ENCODE peak calls at places on chromosomes 2 and 18, in four cellular contexts. One of them, this sample, is unnamed.

GRCh38 chr2:178513876-178514275 is 33.6 kb downstream of the PLEKHA3 start:
- DNase-seq in HL-60: no peak
- DNase-seq in GM12878: no peak
- DNase-seq in K562: no peak
- DNase-seq in this sample: no peak

GRCh38 chr18:34467059-34467458 is 242.3 kb upstream of the NOL4 start:
- DNase-seq in K562: no peak
- DNase-seq in GM12878: peak
- DNase-seq in HL-60: no peak
- DNase-seq in this sample: no peak

GRCh38 chr2:225074366-225074765 is 32.1 kb upstream of the DOCK10 start:
- DNase-seq in K562: no peak
- DNase-seq in GM12878: no peak
- DNase-seq in HL-60: no peak
- DNase-seq in this sample: no peak

GRCh38 chr2:163919717-163920116 is 183.9 kb upstream of the FIGN start:
- DNase-seq in HL-60: no peak
- DNase-seq in K562: no peak
- DNase-seq in GM12878: no peak
- DNase-seq in this sample: no peak

GRCh38 chr18:26547302-26548143 is 830 bp downstream of the KCTD1 start:
- DNase-seq in HL-60: peak
- DNase-seq in K562: no peak
- DNase-seq in GM12878: no peak
- DNase-seq in this sample: peak

GRCh38 chr18:3054785-3055184 is 41.8 kb upstream of the LPIN2 start:
- DNase-seq in GM12878: no peak
- DNase-seq in HL-60: no peak
- DNase-seq in K562: no peak
- DNase-seq in this sample: no peak

GRCh38 chr2:149538138-149538833 is 49.3 kb downstream of the MMADHC start:
- DNase-seq in K562: no peak
- DNase-seq in HL-60: no peak
- DNase-seq in GM12878: no peak
- DNase-seq in this sample: no peak

GRCh38 chr2:192327576-192327975 is 132.8 kb upstream of the TMEFF2 start:
- DNase-seq in K562: no peak
- DNase-seq in GM12878: peak
- DNase-seq in HL-60: no peak
- DNase-seq in this sample: no peak

GRCh38 chr2:222105046-222105445 is 193.8 kb downstream of the PAX3 start:
- DNase-seq in GM12878: no peak
- DNase-seq in HL-60: no peak
- DNase-seq in K562: no peak
- DNase-seq in this sample: no peak

GRCh38 chr2:30104273-30104672 is 42.5 kb upstream of the YPEL5 start:
- DNase-seq in GM12878: no peak
- DNase-seq in K562: no peak
- DNase-seq in HL-60: no peak
- DNase-seq in this sample: no peak

GRCh38 chr2:30106543-30106942 is 40.3 kb upstream of the YPEL5 start:
- DNase-seq in K562: no peak
- DNase-seq in HL-60: no peak
- DNase-seq in GM12878: no peak
- DNase-seq in this sample: no peak

GRCh38 chr2:30108192-30108591 is 38.6 kb upstream of the YPEL5 start:
- DNase-seq in HL-60: no peak
- DNase-seq in K562: no peak
- DNase-seq in GM12878: no peak
- DNase-seq in this sample: no peak

GRCh38 chr2:30108851-30109250 is 38.0 kb upstream of the YPEL5 start:
- DNase-seq in HL-60: no peak
- DNase-seq in GM12878: no peak
- DNase-seq in K562: no peak
- DNase-seq in this sample: no peak

DNA sequence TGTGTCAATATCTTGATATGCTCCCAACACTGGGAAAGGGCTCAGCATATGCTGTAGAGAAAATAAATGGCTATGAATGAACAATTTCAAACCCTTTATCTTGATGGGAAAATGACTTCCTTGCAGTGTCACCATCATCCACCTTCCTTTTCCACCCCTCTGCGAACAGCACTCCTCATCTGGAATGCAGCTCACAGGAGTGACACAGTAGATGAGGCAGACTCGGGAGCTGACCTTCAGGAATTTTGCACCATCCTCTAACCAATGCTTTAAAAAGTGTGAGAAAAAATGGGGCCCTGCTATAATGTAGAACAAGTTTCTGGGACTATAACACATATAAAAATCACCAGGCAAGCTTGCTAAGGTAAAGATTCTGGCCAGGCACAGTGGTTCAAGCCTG is 41.3 kb upstream of the YPEL5 start:
- DNase-seq in GM12878: no peak
- DNase-seq in HL-60: no peak
- DNase-seq in K562: no peak
- DNase-seq in this sample: no peak
- TF ChIP-seq SPI1 in GM12878: no peak
- TF ChIP-seq SPI1 in HL-60: no peak
- TF ChIP-seq SPI1 in K562: no peak
- TF ChIP-seq SPI1 in this sample: no peak

DNA sequence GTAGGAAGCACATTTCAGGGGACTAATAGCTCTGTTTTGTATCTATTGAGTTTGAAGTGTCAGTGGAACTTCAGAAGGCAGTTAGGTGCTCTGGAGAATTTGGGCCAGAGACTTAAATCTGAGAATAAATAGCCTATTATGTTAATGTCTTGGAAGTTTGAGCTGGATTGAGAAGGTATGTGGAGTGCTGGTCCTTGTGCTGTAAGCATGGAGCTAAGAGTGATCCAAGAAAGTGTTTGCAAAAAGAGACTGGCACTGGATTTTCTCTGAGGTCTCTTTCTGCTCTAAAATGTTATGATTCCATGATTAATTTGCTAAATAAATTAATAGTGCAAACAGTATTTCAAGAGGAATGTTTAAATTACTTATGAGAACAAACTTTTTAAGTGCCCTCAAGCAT is 63.3 kb downstream of the ICOS start:
- DNase-seq in HL-60: no peak
- DNase-seq in K562: no peak
- DNase-seq in GM12878: no peak
- DNase-seq in this sample: no peak
- TF ChIP-seq SPI1 in HL-60: no peak
- TF ChIP-seq SPI1 in K562: no peak
- TF ChIP-seq SPI1 in GM12878: no peak
- TF ChIP-seq SPI1 in this sample: no peak

GRCh38 chr2:61443342-61444041 is 27.4 kb downstream of the USP34 start:
- DNase-seq in K562: no peak
- DNase-seq in HL-60: no peak
- DNase-seq in GM12878: peak
- DNase-seq in this sample: no peak
- TF ChIP-seq SPI1 in K562: no peak
- TF ChIP-seq SPI1 in HL-60: no peak
- TF ChIP-seq SPI1 in GM12878: peak
- TF ChIP-seq SPI1 in this sample: peak

GRCh38 chr2:80322958-80323357 is 18.4 kb upstream of the LRRTM1 start:
- DNase-seq in K562: no peak
- DNase-seq in GM12878: no peak
- DNase-seq in HL-60: no peak
- DNase-seq in this sample: no peak

GRCh38 chr2:80329491-80329890 is 24.9 kb upstream of the LRRTM1 start:
- DNase-seq in GM12878: no peak
- DNase-seq in HL-60: no peak
- DNase-seq in K562: no peak
- DNase-seq in this sample: no peak

GRCh38 chr2:80328033-80328635 is 23.6 kb upstream of the LRRTM1 start:
- DNase-seq in GM12878: no peak
- DNase-seq in HL-60: no peak
- DNase-seq in K562: no peak
- DNase-seq in this sample: no peak

GRCh38 chr2:80326214-80326613 is 21.7 kb upstream of the LRRTM1 start:
- DNase-seq in K562: no peak
- DNase-seq in GM12878: peak
- DNase-seq in HL-60: no peak
- DNase-seq in this sample: no peak

GRCh38 chr2:80326861-80327260 is 22.3 kb upstream of the LRRTM1 start:
- DNase-seq in GM12878: no peak
- DNase-seq in K562: no peak
- DNase-seq in HL-60: no peak
- DNase-seq in this sample: no peak
- TF ChIP-seq SPI1 in GM12878: no peak
- TF ChIP-seq SPI1 in K562: no peak
- TF ChIP-seq SPI1 in HL-60: no peak
- TF ChIP-seq SPI1 in this sample: no peak

This sample was measured in GM12891.